ENCODE peak calls at places on chromosomes 6 and 20, in eight cellular contexts. G is effector CD4-positive, alpha-beta T cell; I is HEK293T; F is uterus; Z is left ventricle myocardium inferior; W is Right ventricle myocardium superior; V is AG20443; C is bronchial epithelial cell. J is an unnamed sample.

GRCh38 chr20:35145141-35145564 is 2.0 kb downstream of the EDEM2 start:
- DNase-seq in G (peak), I (peak), F (no peak), Z (no peak), W (no peak), V (peak), C (peak), J (peak)

GRCh38 chr6:41200901-41201783 is at the start of gene TREML2:
- DNase-seq in G (no peak), I (no peak), F (no peak), Z (no peak), W (peak), V (no peak), C (no peak), J (no peak)

GRCh38 chr20:37649017-37649416 is 44.8 kb upstream of the CTNNBL1 start:
- DNase-seq in G (no peak), I (no peak), F (no peak), Z (no peak), W (no peak), V (peak), C (no peak), J (no peak)

GRCh38 chr20:10521068-10521834 is 86.1 kb downstream of the SLX4IP start:
- DNase-seq in G (no peak), I (no peak), F (no peak), Z (no peak), W (no peak), V (peak), C (peak), J (peak)

GRCh38 chr20:34485068-34485634 is 31.1 kb upstream of the DYNLRB1 start:
- DNase-seq in G (no peak), I (no peak), F (no peak), Z (no peak), W (no peak), V (no peak), C (no peak), J (no peak)

GRCh38 chr6:145887969-145888368 is 73.4 kb upstream of the FBXO30 start:
- DNase-seq in G (no peak), I (no peak), F (no peak), Z (peak), W (no peak), V (no peak), C (peak), J (peak)

GRCh38 chr6:135782517-135782916 is 69.0 kb upstream of the PDE7B start:
- DNase-seq in G (no peak), I (no peak), F (no peak), Z (no peak), W (no peak), V (no peak), C (no peak), J (no peak)

GRCh38 chr6:119158057-119158848 is 79.8 kb upstream of the FAM184A start:
- DNase-seq in G (no peak), I (no peak), F (peak), Z (peak), W (peak), V (peak), C (no peak), J (no peak)

GRCh38 chr6:75748743-75749538 is at the start of gene MYO6:
- DNase-seq in G (peak), I (peak), F (peak), Z (peak), W (peak), V (peak), C (peak), J (peak)

GRCh38 chr20:58420798-58421496 is 31.9 kb downstream of the VAPB start:
- DNase-seq in G (no peak), I (no peak), F (no peak), Z (no peak), W (no peak), V (peak), C (peak), J (no peak)

GRCh38 chr20:38330638-38331037 is 15.6 kb upstream of the LBP start:
- DNase-seq in G (no peak), I (no peak), F (no peak), Z (no peak), W (no peak), V (no peak), C (no peak), J (no peak)

GRCh38 chr20:57420571-57421257 is 29.5 kb downstream of the RBM38 start:
- DNase-seq in G (no peak), I (no peak), F (no peak), Z (no peak), W (no peak), V (no peak), C (no peak), J (no peak)

GRCh38 chr6:139686308-139686707 is 311.9 kb upstream of the CITED2 start:
- DNase-seq in G (no peak), I (no peak), F (peak), Z (no peak), W (no peak), V (peak), C (no peak), J (no peak)

GRCh38 chr20:64143018-64143801 is 21.0 kb upstream of the MYT1 start:
- DNase-seq in G (no peak), I (no peak), F (no peak), Z (no peak), W (peak), V (no peak), C (no peak), J (no peak)

GRCh38 chr6:136921936-136922679 is at the start of gene SLC35D3:
- DNase-seq in G (no peak), I (no peak), F (no peak), Z (no peak), W (no peak), V (peak), C (no peak), J (peak)

GRCh38 chr20:11235058-11235457 is 561.3 kb upstream of the JAG1 start:
- DNase-seq in G (no peak), I (no peak), F (no peak), Z (no peak), W (no peak), V (peak), C (peak), J (no peak)

GRCh38 chr20:62776692-62777527 is 19.4 kb upstream of the MRGBP start:
- DNase-seq in G (no peak), I (peak), F (no peak), Z (no peak), W (no peak), V (no peak), C (peak), J (peak)

GRCh38 chr6:158039571-158040050 is 57.9 kb downstream of the SYNJ2 start:
- DNase-seq in G (no peak), I (no peak), F (peak), Z (peak), W (peak), V (peak), C (no peak), J (no peak)

GRCh38 chr6:77463308-77463880 is at the start of gene HTR1B:
- DNase-seq in G (no peak), I (no peak), F (no peak), Z (no peak), W (no peak), V (peak), C (no peak), J (no peak)

GRCh38 chr6:140379919-140380318 is 1005.5 kb upstream of the CITED2 start:
- DNase-seq in G (no peak), I (no peak), F (no peak), Z (no peak), W (no peak), V (peak), C (peak), J (no peak)

GRCh38 chr6:69865126-69865525 is 1.2 kb upstream of the COL19A1 start:
- DNase-seq in G (no peak), I (no peak), F (no peak), Z (no peak), W (no peak), V (peak), C (peak), J (peak)

GRCh38 chr6:44086931-44087574 is 40.2 kb downstream of the MRPL14 start:
- DNase-seq in G (no peak), I (no peak), F (no peak), Z (peak), W (peak), V (peak), C (no peak), J (no peak)

GRCh38 chr6:73860303-73860702 is 164.3 kb downstream of the CD109 start:
- DNase-seq in G (no peak), I (no peak), F (no peak), Z (no peak), W (no peak), V (no peak), C (no peak), J (no peak)

GRCh38 chr20:4431446-4431845 is 290.3 kb upstream of the PRND start:
- DNase-seq in G (no peak), I (no peak), F (no peak), Z (no peak), W (no peak), V (no peak), C (no peak), J (no peak)

GRCh38 chr6:36430351-36430750 is 12.3 kb downstream of the PXT1 start:
- DNase-seq in G (no peak), I (no peak), F (no peak), Z (no peak), W (no peak), V (no peak), C (no peak), J (no peak)

GRCh38 chr6:130098317-130098716 is 79.9 kb downstream of the L3MBTL3 start:
- DNase-seq in G (no peak), I (peak), F (no peak), Z (no peak), W (no peak), V (no peak), C (no peak), J (no peak)

GRCh38 chr6:80767808-80768207 is 661.3 kb downstream of the BCKDHB start:
- DNase-seq in G (no peak), I (no peak), F (peak), Z (peak), W (peak), V (peak), C (peak), J (peak)

GRCh38 chr6:14804444-14805210 is 441.2 kb upstream of the JARID2 start:
- DNase-seq in G (no peak), I (no peak), F (peak), Z (peak), W (peak), V (peak), C (peak), J (no peak)

GRCh38 chr6:23183846-23184245 is 614.5 kb downstream of the HDGFL1 start:
- DNase-seq in G (no peak), I (no peak), F (no peak), Z (no peak), W (no peak), V (no peak), C (no peak), J (no peak)

GRCh38 chr6:130885392-130886192 is 58.4 kb downstream of the SMLR1 start:
- DNase-seq in G (peak), I (peak), F (peak), Z (no peak), W (no peak), V (peak), C (peak), J (peak)

GRCh38 chr6:107108201-107108890 is 7.0 kb downstream of the BEND3 start:
- DNase-seq in G (no peak), I (no peak), F (no peak), Z (no peak), W (no peak), V (no peak), C (no peak), J (no peak)

GRCh38 chr6:111480988-111481830 is 1.8 kb downstream of the REV3L start:
- DNase-seq in G (no peak), I (no peak), F (no peak), Z (no peak), W (no peak), V (no peak), C (no peak), J (no peak)

GRCh38 chr6:16179970-16180431 is 51.1 kb downstream of the MYLIP start:
- DNase-seq in G (peak), I (no peak), F (no peak), Z (no peak), W (no peak), V (no peak), C (no peak), J (no peak)